ENCODE peak calls at places on chromosomes 6 and 20, in nine cellular contexts. Q is heart right ventricle; I is fibroblast of mammary gland; N is uterus; P is activated CD8-positive, alpha-beta T cell treated with anti-CD3 and anti-CD28 coated beads for 36 hours; C is transverse colon; Z is upper lobe of left lung; U is A549; J is ovary. O is an unnamed sample.

GRCh38 chr6:107560657-107561056 is 70.7 kb downstream of the SOBP start:
- DNase-seq in U (no peak), Q (no peak), P (no peak), I (peak; percentile 49), J (peak; percentile 54), Z (no peak), N (peak; percentile 35), C (no peak), O (peak; percentile 67)

GRCh38 chr20:48153523-48153922 is 368.2 kb upstream of the SULF2 start:
- DNase-seq in Q (no peak), N (no peak), I (no peak), Z (no peak), U (no peak), C (no peak), J (no peak), P (no peak), O (no peak)

GRCh38 chr6:146543940-146544661 is 468 bp downstream of the RAB32 start:
- DNase-seq in Z (no peak), Q (no peak), U (peak; percentile 15), J (peak; percentile 39), C (peak; percentile 67), N (no peak), P (peak; percentile 7), I (peak; percentile 49), O (peak; percentile 59)

GRCh38 chr6:96809119-96809518 is 28.2 kb downstream of the GPR63 start:
- DNase-seq in I (no peak), N (no peak), C (no peak), P (no peak), U (no peak), J (no peak), Q (no peak), Z (no peak), O (no peak)

GRCh38 chr20:18628330-18628941 is 40.6 kb downstream of the DTD1 start:
- DNase-seq in Q (no peak), Z (peak; percentile 82), I (no peak), N (no peak), U (peak; percentile 18), J (no peak), C (peak; percentile 17), P (peak; percentile 13), O (no peak)

GRCh38 chr6:111211411-111212030 is 124.2 kb downstream of the SLC16A10 start:
- DNase-seq in J (no peak), U (no peak), Z (no peak), Q (no peak), P (no peak), C (no peak), I (no peak), N (no peak), O (no peak)

GRCh38 chr6:22222469-22222868 is 74.4 kb downstream of the PRL start:
- DNase-seq in P (no peak), Q (no peak), N (no peak), Z (no peak), U (no peak), J (no peak), I (no peak), C (no peak), O (no peak)

GRCh38 chr20:53917145-53918009 is 153.0 kb downstream of the BCAS1 start:
- DNase-seq in J (peak; percentile 34), I (peak; percentile 72), N (peak; percentile 35), P (no peak), Q (peak; percentile 44), U (no peak), Z (no peak), C (peak; percentile 59), O (no peak)

GRCh38 chr6:15620616-15621015 is 42.2 kb downstream of the DTNBP1 start:
- DNase-seq in U (no peak), Q (no peak), Z (no peak), N (no peak), C (no peak), I (no peak), P (no peak), J (no peak), O (no peak)

GRCh38 chr6:136552054-136552453 is 1.8 kb upstream of the MAP7 start:
- DNase-seq in Z (no peak), N (no peak), Q (no peak), C (no peak), U (no peak), J (no peak), I (no peak), P (no peak), O (no peak)

GRCh38 chr6:64113703-64114102 is 478.1 kb downstream of the PHF3 start:
- DNase-seq in I (no peak), P (no peak), J (no peak), U (no peak), N (no peak), Q (no peak), C (no peak), Z (no peak), O (no peak)

GRCh38 chr6:43193929-43194328 is 11.9 kb downstream of the CUL9 start:
- DNase-seq in N (no peak), Q (no peak), Z (no peak), I (no peak), P (no peak), J (no peak), U (no peak), C (no peak), O (no peak)

GRCh38 chr20:20005381-20005780 is 11.8 kb upstream of the NAA20 start:
- DNase-seq in U (no peak), C (no peak), P (no peak), I (no peak), J (no peak), N (no peak), Q (no peak), Z (no peak), O (no peak)

GRCh38 chr6:14544689-14545088 is 427.1 kb downstream of the CD83 start:
- DNase-seq in P (no peak), J (no peak), I (no peak), U (no peak), N (no peak), Q (no peak), Z (no peak), C (no peak), O (no peak)
- TF ChIP-seq CTCF in P (no peak), J (no peak), I (no peak), U (no peak), N (no peak), Q (no peak), Z (no peak), C (no peak), O (no peak)

DNA sequence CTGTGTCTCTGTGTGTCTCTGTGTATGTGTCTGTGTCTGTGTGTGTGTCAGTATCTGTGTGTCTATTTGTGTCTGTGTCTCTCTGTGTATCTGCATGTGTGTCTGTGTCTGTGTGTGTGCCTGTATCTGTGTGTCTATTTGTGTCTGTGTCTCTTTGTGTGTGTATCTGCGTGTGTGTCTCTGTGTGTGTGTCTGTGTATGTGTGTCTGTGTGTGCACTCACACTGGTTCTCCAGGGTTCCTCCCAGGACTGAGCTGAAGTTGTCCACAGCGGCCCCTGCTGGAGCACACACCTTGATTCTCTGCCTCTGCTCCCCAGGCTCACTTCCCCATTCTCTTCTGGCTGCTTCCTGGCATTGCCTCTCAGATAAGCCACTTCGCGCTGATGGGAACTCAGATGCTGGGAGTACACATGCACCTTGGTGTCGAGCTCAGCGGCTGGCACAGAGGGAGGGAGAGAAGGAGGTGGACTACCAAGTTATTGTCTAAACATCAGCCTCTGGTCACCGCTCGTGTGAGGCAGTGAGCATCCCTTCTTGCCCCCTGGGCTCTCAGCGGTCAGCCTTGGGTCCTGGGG is 105.0 kb upstream of the NXT1 start:
- DNase-seq in Z (no peak), P (peak; percentile 37), C (peak; percentile 48), J (no peak), N (peak; percentile 25), I (peak; percentile 49), U (peak; percentile 75), Q (peak; percentile 70), O (peak; percentile 40)
- TF ChIP-seq CTCF in Z (no peak), P (no peak), C (peak; percentile 20), J (no peak), N (peak; percentile 49), I (peak; percentile 49), U (peak; percentile 71), Q (peak; percentile 66), O (peak; percentile 63)

GRCh38 chr6:9140861-9141534 is 705.7 kb upstream of the SLC35B3 start:
- DNase-seq in C (no peak), Q (no peak), I (peak; percentile 8), J (no peak), Z (no peak), P (no peak), U (no peak), N (no peak), O (peak; percentile 51)

GRCh38 chr6:9139762-9140161 is 704.4 kb upstream of the SLC35B3 start:
- DNase-seq in Q (no peak), U (no peak), N (no peak), J (peak; percentile 16), P (no peak), Z (no peak), I (peak; percentile 56), C (no peak), O (peak; percentile 58)

GRCh38 chr6:9138856-9139426 is 703.6 kb upstream of the SLC35B3 start:
- DNase-seq in C (no peak), Z (no peak), J (no peak), I (peak; percentile 12), U (no peak), Q (no peak), P (no peak), N (no peak), O (peak; percentile 5)

GRCh38 chr6:9140181-9140580 is 704.8 kb upstream of the SLC35B3 start:
- DNase-seq in I (no peak), Q (no peak), C (peak; percentile 10), N (no peak), J (peak; percentile 9), P (no peak), Z (peak; percentile 40), U (no peak), O (peak; percentile 16)

DNA sequence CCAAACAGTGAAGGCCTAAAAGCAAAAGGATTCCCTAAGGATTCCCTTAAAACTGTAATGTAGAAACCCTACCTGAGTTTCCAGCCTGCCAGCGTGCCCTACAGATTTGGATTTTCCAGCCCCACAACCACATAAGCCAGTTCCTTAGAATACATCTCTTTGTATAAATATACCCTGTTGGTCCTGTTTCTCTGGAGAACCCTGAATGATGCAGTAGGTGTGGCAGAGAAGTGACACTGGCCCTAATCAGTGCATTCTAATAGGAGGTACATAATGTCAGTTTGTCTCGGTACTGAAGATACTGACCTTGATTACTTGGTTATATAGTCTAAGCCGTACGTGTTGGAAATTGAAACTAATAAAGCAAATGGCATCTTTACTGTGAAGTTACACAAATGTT is 707.8 kb upstream of the SLC35B3 start:
- DNase-seq in J (no peak), Q (no peak), Z (no peak), P (no peak), N (no peak), U (no peak), C (no peak), I (no peak), O (no peak)
- TF ChIP-seq CTCF in J (no peak), Q (no peak), Z (no peak), P (no peak), N (no peak), U (no peak), C (no peak), I (no peak), O (no peak)

DNA sequence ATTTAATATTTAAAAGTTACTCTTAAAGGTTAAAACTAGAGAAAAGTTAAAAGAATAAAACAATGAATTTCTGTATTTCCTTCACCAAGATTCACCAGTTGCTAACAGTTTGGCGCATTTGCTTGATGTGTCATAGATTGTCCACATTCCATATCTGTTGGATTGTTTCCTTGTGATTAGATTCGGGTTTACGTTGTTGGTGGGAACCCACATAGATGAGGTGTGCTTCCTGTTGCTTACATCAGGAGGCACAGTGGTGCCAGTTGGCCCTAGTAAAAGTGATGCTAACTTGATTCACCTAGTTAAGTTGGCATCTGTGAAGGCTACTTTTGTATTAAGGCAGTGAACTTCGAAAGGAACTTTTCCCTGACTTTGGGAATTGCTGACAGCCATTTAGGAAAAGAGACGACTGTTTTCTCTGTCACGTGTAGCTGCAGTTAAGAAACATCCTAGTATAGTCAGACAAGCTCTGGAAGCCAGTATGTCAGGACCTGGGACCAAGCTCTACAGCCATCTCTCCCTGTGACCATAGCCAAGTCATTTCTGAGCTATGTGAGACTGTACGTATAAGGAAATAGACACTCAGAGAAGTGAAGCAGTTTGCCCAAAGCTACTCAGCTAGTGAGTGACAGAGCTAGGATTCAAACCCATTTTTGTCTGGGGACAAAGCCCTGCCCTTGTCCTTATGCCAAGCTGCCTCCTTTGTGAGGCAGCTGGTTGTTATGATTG is 49.0 kb downstream of the PPARD start:
- DNase-seq in Z (no peak), I (peak; percentile 87), U (no peak), J (no peak), Q (no peak), P (no peak), C (no peak), N (no peak), O (peak; percentile 90)
- TF ChIP-seq CTCF in Z (no peak), I (no peak), U (no peak), J (no peak), Q (no peak), P (no peak), C (peak; percentile 10), N (no peak), O (peak; percentile 11)